ENCODE peak calls at places on chromosomes 5 and 9, in ten cellular contexts. One of them, this sample, is unnamed.

GRCh38 chr5:117376748-117377147 is 802.1 kb upstream of the SEMA6A start:
- DNase-seq in right atrium auricular region: no peak
- DNase-seq in caudate nucleus: no peak
- DNase-seq in right cardiac atrium: no peak
- DNase-seq in AG04450: no peak
- DNase-seq in CD4-positive, alpha-beta memory T cell: no peak
- DNase-seq in cardiac muscle cell: no peak
- DNase-seq in naive thymus-derived CD4-positive, alpha-beta T cell: no peak
- DNase-seq in RWPE2: no peak
- DNase-seq in HL-60: no peak
- DNase-seq in this sample: no peak

GRCh38 chr9:128127990-128128835 is 684 bp upstream of the PTGES2 start:
- DNase-seq in caudate nucleus: peak
- DNase-seq in AG04450: peak
- DNase-seq in HL-60: peak
- DNase-seq in RWPE2: peak
- DNase-seq in CD4-positive, alpha-beta memory T cell: peak
- DNase-seq in right atrium auricular region: peak
- DNase-seq in right cardiac atrium: peak
- DNase-seq in cardiac muscle cell: peak
- DNase-seq in naive thymus-derived CD4-positive, alpha-beta T cell: peak
- DNase-seq in this sample: peak

GRCh38 chr5:150188146-150188842 is 1.6 kb upstream of the SLC6A7 start:
- DNase-seq in HL-60: no peak
- DNase-seq in RWPE2: no peak
- DNase-seq in right atrium auricular region: no peak
- DNase-seq in naive thymus-derived CD4-positive, alpha-beta T cell: no peak
- DNase-seq in right cardiac atrium: no peak
- DNase-seq in cardiac muscle cell: no peak
- DNase-seq in caudate nucleus: no peak
- DNase-seq in CD4-positive, alpha-beta memory T cell: no peak
- DNase-seq in AG04450: no peak
- DNase-seq in this sample: no peak

GRCh38 chr5:112417931-112418358 is 1.1 kb downstream of the EPB41L4A start:
- DNase-seq in RWPE2: no peak
- DNase-seq in HL-60: no peak
- DNase-seq in caudate nucleus: no peak
- DNase-seq in right atrium auricular region: peak
- DNase-seq in AG04450: no peak
- DNase-seq in cardiac muscle cell: peak
- DNase-seq in right cardiac atrium: peak
- DNase-seq in CD4-positive, alpha-beta memory T cell: peak
- DNase-seq in naive thymus-derived CD4-positive, alpha-beta T cell: no peak
- DNase-seq in this sample: no peak

GRCh38 chr5:80809451-80809850 is 150.7 kb upstream of the RASGRF2 start:
- DNase-seq in HL-60: no peak
- DNase-seq in RWPE2: no peak
- DNase-seq in CD4-positive, alpha-beta memory T cell: no peak
- DNase-seq in right cardiac atrium: no peak
- DNase-seq in AG04450: no peak
- DNase-seq in naive thymus-derived CD4-positive, alpha-beta T cell: no peak
- DNase-seq in caudate nucleus: no peak
- DNase-seq in right atrium auricular region: no peak
- DNase-seq in cardiac muscle cell: no peak
- DNase-seq in this sample: no peak

GRCh38 chr5:69136296-69136695 is 30.7 kb upstream of the CCNB1 start:
- DNase-seq in right atrium auricular region: no peak
- DNase-seq in naive thymus-derived CD4-positive, alpha-beta T cell: no peak
- DNase-seq in AG04450: no peak
- DNase-seq in right cardiac atrium: no peak
- DNase-seq in cardiac muscle cell: no peak
- DNase-seq in HL-60: no peak
- DNase-seq in RWPE2: no peak
- DNase-seq in CD4-positive, alpha-beta memory T cell: no peak
- DNase-seq in caudate nucleus: no peak
- DNase-seq in this sample: no peak

GRCh38 chr5:160133071-160133917 is 14.0 kb upstream of the PWWP2A start:
- DNase-seq in cardiac muscle cell: peak
- DNase-seq in HL-60: no peak
- DNase-seq in AG04450: no peak
- DNase-seq in right cardiac atrium: peak
- DNase-seq in right atrium auricular region: peak
- DNase-seq in naive thymus-derived CD4-positive, alpha-beta T cell: no peak
- DNase-seq in RWPE2: no peak
- DNase-seq in CD4-positive, alpha-beta memory T cell: no peak
- DNase-seq in caudate nucleus: no peak
- DNase-seq in this sample: peak

GRCh38 chr5:137156175-137156574 is 343.0 kb downstream of the SPOCK1 start:
- DNase-seq in right cardiac atrium: no peak
- DNase-seq in CD4-positive, alpha-beta memory T cell: no peak
- DNase-seq in caudate nucleus: no peak
- DNase-seq in right atrium auricular region: no peak
- DNase-seq in HL-60: no peak
- DNase-seq in naive thymus-derived CD4-positive, alpha-beta T cell: no peak
- DNase-seq in RWPE2: no peak
- DNase-seq in cardiac muscle cell: no peak
- DNase-seq in AG04450: no peak
- DNase-seq in this sample: no peak

GRCh38 chr5:127864511-127864910 is 161.3 kb downstream of the CCDC192 start:
- DNase-seq in RWPE2: no peak
- DNase-seq in cardiac muscle cell: no peak
- DNase-seq in right cardiac atrium: no peak
- DNase-seq in naive thymus-derived CD4-positive, alpha-beta T cell: no peak
- DNase-seq in caudate nucleus: no peak
- DNase-seq in CD4-positive, alpha-beta memory T cell: no peak
- DNase-seq in right atrium auricular region: no peak
- DNase-seq in HL-60: no peak
- DNase-seq in AG04450: no peak
- DNase-seq in this sample: no peak

GRCh38 chr5:34582364-34582763 is 73.8 kb upstream of the RAI14 start:
- DNase-seq in CD4-positive, alpha-beta memory T cell: no peak
- DNase-seq in AG04450: no peak
- DNase-seq in naive thymus-derived CD4-positive, alpha-beta T cell: no peak
- DNase-seq in HL-60: no peak
- DNase-seq in caudate nucleus: no peak
- DNase-seq in cardiac muscle cell: no peak
- DNase-seq in right atrium auricular region: no peak
- DNase-seq in RWPE2: no peak
- DNase-seq in right cardiac atrium: no peak
- DNase-seq in this sample: no peak

GRCh38 chr9:34254141-34254913 is 74.7 kb downstream of the KIF24 start:
- DNase-seq in right cardiac atrium: peak
- DNase-seq in AG04450: no peak
- DNase-seq in RWPE2: peak
- DNase-seq in CD4-positive, alpha-beta memory T cell: no peak
- DNase-seq in cardiac muscle cell: no peak
- DNase-seq in caudate nucleus: no peak
- DNase-seq in right atrium auricular region: peak
- DNase-seq in naive thymus-derived CD4-positive, alpha-beta T cell: no peak
- DNase-seq in HL-60: no peak
- DNase-seq in this sample: no peak
- H3K27ac ChIP-seq in right cardiac atrium: peak
- H3K27ac ChIP-seq in AG04450: peak
- H3K27ac ChIP-seq in RWPE2: peak
- H3K27ac ChIP-seq in CD4-positive, alpha-beta memory T cell: no peak
- H3K27ac ChIP-seq in cardiac muscle cell: peak
- H3K27ac ChIP-seq in caudate nucleus: peak
- H3K27ac ChIP-seq in right atrium auricular region: peak
- H3K27ac ChIP-seq in naive thymus-derived CD4-positive, alpha-beta T cell: no peak
- H3K27ac ChIP-seq in HL-60: no peak
- H3K27ac ChIP-seq in this sample: no peak

DNA sequence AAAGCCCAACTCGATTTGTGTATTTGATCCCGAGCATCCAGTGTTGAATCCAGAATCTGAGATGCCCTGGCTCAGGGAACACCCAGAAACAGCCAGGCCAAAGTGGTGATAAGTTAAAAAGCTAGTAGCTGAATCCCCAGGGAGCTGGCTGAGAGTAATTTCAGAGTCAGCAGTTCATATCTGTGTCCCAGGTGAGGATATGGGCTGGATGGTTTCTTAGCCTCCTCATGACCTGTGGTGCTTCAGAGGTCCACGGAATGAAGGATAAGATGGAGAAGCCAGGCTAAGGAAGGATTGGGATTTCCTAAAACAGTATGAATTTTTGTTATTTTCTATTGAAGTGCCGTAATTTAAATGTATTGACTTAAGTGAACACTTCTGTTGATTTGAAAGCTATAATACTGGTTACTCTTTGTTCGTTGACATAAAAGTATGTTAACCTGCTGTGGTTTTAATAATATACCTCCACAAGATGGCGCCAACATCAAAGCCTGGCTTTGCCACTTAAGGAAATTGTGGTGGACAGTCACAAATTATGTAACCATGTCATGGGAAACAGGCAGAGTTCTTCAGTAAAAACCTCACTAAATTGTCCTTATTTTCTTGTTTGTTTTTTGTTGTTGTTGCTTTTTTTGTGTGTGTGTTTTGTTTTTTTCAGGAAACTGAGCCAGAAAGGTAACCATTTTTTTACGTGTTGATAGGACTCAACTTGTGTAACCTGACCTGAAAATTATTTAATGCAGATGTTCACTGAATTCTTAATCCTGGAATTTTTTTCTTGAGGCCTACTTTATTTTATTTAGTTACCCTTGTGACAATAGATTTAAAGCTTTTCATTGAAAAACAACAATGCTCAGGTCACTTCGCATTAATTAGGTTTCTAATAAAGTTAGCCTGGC is 11.4 kb downstream of the MTAP start:
- DNase-seq in HL-60: peak
- DNase-seq in caudate nucleus: no peak
- DNase-seq in right atrium auricular region: peak
- DNase-seq in AG04450: peak
- DNase-seq in naive thymus-derived CD4-positive, alpha-beta T cell: peak
- DNase-seq in CD4-positive, alpha-beta memory T cell: peak
- DNase-seq in cardiac muscle cell: peak
- DNase-seq in RWPE2: no peak
- DNase-seq in right cardiac atrium: peak
- DNase-seq in this sample: no peak
- H3K27ac ChIP-seq in HL-60: no peak
- H3K27ac ChIP-seq in caudate nucleus: peak
- H3K27ac ChIP-seq in right atrium auricular region: no peak
- H3K27ac ChIP-seq in AG04450: no peak
- H3K27ac ChIP-seq in naive thymus-derived CD4-positive, alpha-beta T cell: no peak
- H3K27ac ChIP-seq in CD4-positive, alpha-beta memory T cell: no peak
- H3K27ac ChIP-seq in cardiac muscle cell: no peak
- H3K27ac ChIP-seq in RWPE2: peak
- H3K27ac ChIP-seq in right cardiac atrium: no peak
- H3K27ac ChIP-seq in this sample: no peak

DNA sequence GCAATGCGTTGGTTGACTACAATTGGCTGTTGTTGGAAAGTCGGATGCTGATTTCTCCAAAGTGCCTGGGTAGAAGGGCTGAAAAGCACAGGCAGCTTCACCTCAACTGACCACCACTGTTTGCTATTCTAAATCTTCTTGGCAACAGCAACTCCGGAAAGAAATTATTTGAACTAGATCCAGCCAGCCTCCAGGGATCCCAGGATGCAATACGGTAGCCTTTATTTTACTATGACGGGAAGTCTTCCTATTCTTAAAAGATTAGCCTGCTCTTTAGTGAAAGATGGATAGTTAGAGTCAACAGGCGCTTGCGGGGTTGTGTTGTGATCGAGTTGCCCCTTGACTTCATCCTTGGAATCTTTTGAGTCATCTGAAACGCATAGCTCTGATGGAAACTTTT is 78.6 kb upstream of the KLF9 start:
- DNase-seq in RWPE2: no peak
- DNase-seq in caudate nucleus: no peak
- DNase-seq in cardiac muscle cell: no peak
- DNase-seq in naive thymus-derived CD4-positive, alpha-beta T cell: no peak
- DNase-seq in CD4-positive, alpha-beta memory T cell: no peak
- DNase-seq in right cardiac atrium: no peak
- DNase-seq in right atrium auricular region: no peak
- DNase-seq in AG04450: no peak
- DNase-seq in HL-60: no peak
- DNase-seq in this sample: no peak
- H3K27ac ChIP-seq in RWPE2: no peak
- H3K27ac ChIP-seq in caudate nucleus: no peak
- H3K27ac ChIP-seq in cardiac muscle cell: no peak
- H3K27ac ChIP-seq in naive thymus-derived CD4-positive, alpha-beta T cell: no peak
- H3K27ac ChIP-seq in CD4-positive, alpha-beta memory T cell: no peak
- H3K27ac ChIP-seq in right cardiac atrium: peak
- H3K27ac ChIP-seq in right atrium auricular region: no peak
- H3K27ac ChIP-seq in AG04450: no peak
- H3K27ac ChIP-seq in HL-60: no peak
- H3K27ac ChIP-seq in this sample: no peak

DNA sequence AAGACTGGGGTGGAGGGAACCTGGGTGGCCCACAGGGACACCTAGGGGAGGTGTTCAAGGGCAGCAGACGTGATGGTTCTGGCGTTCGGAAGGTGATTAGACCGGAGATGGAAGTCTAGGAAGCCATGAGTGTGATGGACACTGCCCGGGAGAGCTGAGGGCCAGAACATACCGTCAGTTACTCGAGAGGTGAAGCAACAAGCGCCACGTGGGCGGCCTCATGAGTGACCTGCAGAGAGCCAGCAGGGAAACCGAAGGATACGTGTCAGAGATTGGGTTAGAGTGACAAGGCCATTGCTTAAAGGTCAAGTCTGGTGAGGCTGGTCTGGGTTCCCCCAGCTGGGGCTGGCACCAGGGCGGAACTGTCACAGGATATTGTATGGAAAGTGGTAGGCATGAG is 60.1 kb downstream of the C9orf50 start:
- DNase-seq in CD4-positive, alpha-beta memory T cell: no peak
- DNase-seq in HL-60: no peak
- DNase-seq in right atrium auricular region: no peak
- DNase-seq in RWPE2: no peak
- DNase-seq in AG04450: no peak
- DNase-seq in caudate nucleus: no peak
- DNase-seq in cardiac muscle cell: no peak
- DNase-seq in naive thymus-derived CD4-positive, alpha-beta T cell: no peak
- DNase-seq in right cardiac atrium: peak
- DNase-seq in this sample: no peak
- H3K27ac ChIP-seq in CD4-positive, alpha-beta memory T cell: no peak
- H3K27ac ChIP-seq in HL-60: no peak
- H3K27ac ChIP-seq in right atrium auricular region: no peak
- H3K27ac ChIP-seq in RWPE2: no peak
- H3K27ac ChIP-seq in AG04450: no peak
- H3K27ac ChIP-seq in caudate nucleus: no peak
- H3K27ac ChIP-seq in cardiac muscle cell: peak
- H3K27ac ChIP-seq in naive thymus-derived CD4-positive, alpha-beta T cell: no peak
- H3K27ac ChIP-seq in right cardiac atrium: no peak
- H3K27ac ChIP-seq in this sample: no peak

DNA sequence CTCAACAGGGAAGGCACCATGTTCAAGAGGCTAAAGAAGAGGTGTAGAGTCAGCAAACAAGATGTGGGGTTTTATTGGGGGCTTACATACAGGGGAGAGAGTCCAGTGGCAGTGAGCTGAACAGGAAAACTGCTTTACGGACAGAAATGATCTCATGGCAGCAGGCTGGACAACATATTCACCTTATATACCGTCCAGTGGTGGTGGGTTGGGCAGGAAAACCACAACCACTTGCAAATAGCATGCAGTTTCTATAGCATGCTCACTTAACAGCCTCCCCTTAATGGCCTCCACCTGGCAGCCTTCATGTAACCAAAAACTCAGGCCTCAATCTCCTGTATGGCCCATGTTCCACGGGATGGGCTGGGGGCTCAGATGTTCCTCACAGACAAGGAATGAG is 5.4 kb downstream of the TNFSF8 start:
- DNase-seq in AG04450: no peak
- DNase-seq in HL-60: no peak
- DNase-seq in CD4-positive, alpha-beta memory T cell: no peak
- DNase-seq in naive thymus-derived CD4-positive, alpha-beta T cell: no peak
- DNase-seq in RWPE2: no peak
- DNase-seq in cardiac muscle cell: no peak
- DNase-seq in right atrium auricular region: no peak
- DNase-seq in caudate nucleus: no peak
- DNase-seq in right cardiac atrium: no peak
- DNase-seq in this sample: no peak
- H3K27ac ChIP-seq in AG04450: no peak
- H3K27ac ChIP-seq in HL-60: no peak
- H3K27ac ChIP-seq in CD4-positive, alpha-beta memory T cell: no peak
- H3K27ac ChIP-seq in naive thymus-derived CD4-positive, alpha-beta T cell: no peak
- H3K27ac ChIP-seq in RWPE2: no peak
- H3K27ac ChIP-seq in cardiac muscle cell: no peak
- H3K27ac ChIP-seq in right atrium auricular region: no peak
- H3K27ac ChIP-seq in caudate nucleus: no peak
- H3K27ac ChIP-seq in right cardiac atrium: no peak
- H3K27ac ChIP-seq in this sample: no peak

This sample was measured in substantia nigra.